ENCODE peak calls at places on chromosomes 3 and 15, in six cellular contexts. Y, J, A, M, K and F are unnamed samples.

GRCh38 chr3:69009559-69010410 is 3.7 kb downstream of the EOGT start:
- DNase-seq in Y (no peak), J (no peak), A (peak; percentile 86), M (peak; percentile 63), K (peak; percentile 91), F (no peak)

GRCh38 chr15:100383302-100384107 is 41.7 kb upstream of the ADAMTS17 start:
- DNase-seq in Y (peak; percentile 19), J (no peak), A (no peak), M (no peak), K (no peak), F (no peak)

GRCh38 chr15:75224281-75224680 is 22.6 kb downstream of the C15orf39 start:
- DNase-seq in Y (no peak), J (no peak), A (no peak), M (no peak), K (no peak), F (peak; percentile 7)

GRCh38 chr3:51381333-51381705 is 3.8 kb upstream of the MANF start:
- DNase-seq in Y (no peak), J (no peak), A (no peak), M (no peak), K (no peak), F (no peak)

GRCh38 chr3:174193559-174193958 is 665.6 kb upstream of the NAALADL2 start:
- DNase-seq in Y (no peak), J (no peak), A (no peak), M (no peak), K (no peak), F (no peak)

GRCh38 chr15:74653426-74654082 is 37.9 kb downstream of the CLK3 start:
- DNase-seq in Y (no peak), J (no peak), A (no peak), M (no peak), K (peak; percentile 60), F (peak; percentile 43)

GRCh38 chr3:188157407-188157806 is 3.5 kb downstream of the LPP start:
- DNase-seq in Y (no peak), J (no peak), A (no peak), M (no peak), K (no peak), F (no peak)

GRCh38 chr15:63176302-63176701 is 13.1 kb upstream of the RAB8B start:
- DNase-seq in Y (no peak), J (no peak), A (no peak), M (no peak), K (no peak), F (no peak)

GRCh38 chr3:81041331-81041730 is 720.1 kb downstream of the GBE1 start:
- DNase-seq in Y (no peak), J (no peak), A (no peak), M (no peak), K (no peak), F (no peak)

GRCh38 chr3:42043116-42043796 is 47.9 kb upstream of the TRAK1 start:
- DNase-seq in Y (no peak), J (no peak), A (no peak), M (no peak), K (no peak), F (peak; percentile 72)

GRCh38 chr3:55647675-55648074 is 160.6 kb upstream of the WNT5A start:
- DNase-seq in Y (no peak), J (no peak), A (no peak), M (no peak), K (no peak), F (no peak)

GRCh38 chr3:27900316-27900715 is 178.2 kb upstream of the EOMES start:
- DNase-seq in Y (no peak), J (no peak), A (no peak), M (no peak), K (no peak), F (no peak)